ENCODE peak calls at places on chromosomes 7 and 10, in ten cellular contexts. W, F, P, Q, T, Z, E, A, Y and B are unnamed samples.

GRCh38 chr7:75889826-75890225 is 11.0 kb downstream of the RHBDD2 start:
- DNase-seq in W (no peak), F (no peak), P (no peak), Q (no peak), T (no peak), Z (no peak), E (no peak), A (no peak), Y (no peak), B (no peak)

GRCh38 chr7:158256091-158256816 is 331.4 kb downstream of the PTPRN2 start:
- DNase-seq in W (no peak), F (no peak), P (no peak), Q (no peak), T (no peak), Z (no peak), E (no peak), A (no peak), Y (no peak), B (no peak)

GRCh38 chr7:123208793-123209192 is 9.0 kb upstream of the SLC13A1 start:
- DNase-seq in W (no peak), F (no peak), P (no peak), Q (no peak), T (no peak), Z (no peak), E (no peak), A (no peak), Y (no peak), B (peak)

GRCh38 chr10:5466451-5466996 is 32.8 kb downstream of the CALML5 start:
- DNase-seq in W (peak), F (no peak), P (peak), Q (no peak), T (no peak), Z (no peak), E (no peak), A (peak), Y (peak), B (peak)

GRCh38 chr7:82179311-82179710 is 264.3 kb downstream of the CACNA2D1 start:
- DNase-seq in W (no peak), F (no peak), P (no peak), Q (no peak), T (no peak), Z (no peak), E (no peak), A (no peak), Y (peak), B (no peak)

GRCh38 chr10:13614530-13615332 is 28.0 kb downstream of the PRPF18 start:
- DNase-seq in W (no peak), F (no peak), P (no peak), Q (no peak), T (no peak), Z (no peak), E (peak), A (no peak), Y (no peak), B (peak)

GRCh38 chr7:16657656-16658279 is 11.8 kb downstream of the BZW2 start:
- DNase-seq in W (no peak), F (no peak), P (peak), Q (no peak), T (no peak), Z (no peak), E (peak), A (no peak), Y (no peak), B (peak)

GRCh38 chr10:27713906-27714305 is 31.7 kb downstream of the MKX start:
- DNase-seq in W (no peak), F (no peak), P (no peak), Q (no peak), T (no peak), Z (no peak), E (no peak), A (no peak), Y (no peak), B (peak)

GRCh38 chr10:63137306-63137705 is 4.2 kb downstream of the NRBF2 start:
- DNase-seq in W (no peak), F (no peak), P (no peak), Q (peak), T (no peak), Z (no peak), E (no peak), A (no peak), Y (no peak), B (no peak)

GRCh38 chr7:5532520-5533335 is 109.1 kb upstream of the TNRC18 start:
- DNase-seq in W (no peak), F (no peak), P (no peak), Q (peak), T (no peak), Z (peak), E (no peak), A (no peak), Y (no peak), B (peak)

GRCh38 chr7:112868609-112869008 is 78.4 kb upstream of the TMEM168 start:
- DNase-seq in W (no peak), F (no peak), P (no peak), Q (no peak), T (no peak), Z (no peak), E (no peak), A (no peak), Y (no peak), B (no peak)

GRCh38 chr7:77866791-77867190 is 68.2 kb downstream of the PHTF2 start:
- DNase-seq in W (no peak), F (no peak), P (peak), Q (peak), T (no peak), Z (no peak), E (no peak), A (no peak), Y (no peak), B (no peak)

GRCh38 chr7:50974240-50974639 is 191.5 kb upstream of the GRB10 start:
- DNase-seq in W (no peak), F (no peak), P (no peak), Q (no peak), T (no peak), Z (no peak), E (no peak), A (no peak), Y (no peak), B (no peak)

GRCh38 chr7:155437836-155438235 is 20.1 kb upstream of the EN2 start:
- DNase-seq in W (no peak), F (no peak), P (no peak), Q (no peak), T (no peak), Z (no peak), E (no peak), A (no peak), Y (no peak), B (no peak)

GRCh38 chr10:124173298-124173900 is 80.0 kb upstream of the CHST15 start:
- DNase-seq in W (no peak), F (no peak), P (no peak), Q (no peak), T (no peak), Z (no peak), E (no peak), A (no peak), Y (no peak), B (no peak)

GRCh38 chr10:104324931-104325330 is 13.3 kb downstream of the ITPRIP start:
- DNase-seq in W (no peak), F (no peak), P (no peak), Q (no peak), T (no peak), Z (no peak), E (no peak), A (no peak), Y (no peak), B (no peak)

GRCh38 chr7:45446195-45446944 is 127.8 kb upstream of the ADCY1 start:
- DNase-seq in W (no peak), F (no peak), P (no peak), Q (no peak), T (no peak), Z (no peak), E (no peak), A (no peak), Y (no peak), B (no peak)

GRCh38 chr10:21720090-21720489 is 186.1 kb downstream of the MLLT10 start:
- DNase-seq in W (no peak), F (no peak), P (no peak), Q (no peak), T (no peak), Z (no peak), E (no peak), A (no peak), Y (no peak), B (peak)

GRCh38 chr7:50544992-50545391 is 20.2 kb downstream of the DDC start:
- DNase-seq in W (no peak), F (no peak), P (no peak), Q (no peak), T (no peak), Z (no peak), E (no peak), A (peak), Y (no peak), B (no peak)

GRCh38 chr10:52883996-52884871 is 111.7 kb upstream of the MBL2 start:
- DNase-seq in W (no peak), F (peak), P (peak), Q (peak), T (no peak), Z (no peak), E (peak), A (no peak), Y (peak), B (peak)

GRCh38 chr10:47339759-47340612 is 8.2 kb upstream of the RBP3 start:
- DNase-seq in W (no peak), F (no peak), P (no peak), Q (no peak), T (no peak), Z (no peak), E (no peak), A (no peak), Y (no peak), B (no peak)

GRCh38 chr7:42144253-42145002 is 92.6 kb downstream of the GLI3 start:
- DNase-seq in W (no peak), F (no peak), P (no peak), Q (no peak), T (no peak), Z (no peak), E (no peak), A (no peak), Y (no peak), B (no peak)

GRCh38 chr7:140640727-140641531 is at the start of gene DENND2A:
- DNase-seq in W (peak), F (peak), P (no peak), Q (no peak), T (no peak), Z (peak), E (peak), A (peak), Y (no peak), B (peak)

GRCh38 chr10:1291178-1292090 is 235.2 kb downstream of the WDR37 start:
- DNase-seq in W (no peak), F (no peak), P (no peak), Q (no peak), T (no peak), Z (no peak), E (no peak), A (no peak), Y (no peak), B (no peak)

GRCh38 chr7:99201027-99201426 is 6.9 kb downstream of the KPNA7 start:
- DNase-seq in W (no peak), F (no peak), P (peak), Q (no peak), T (no peak), Z (no peak), E (no peak), A (no peak), Y (no peak), B (no peak)

GRCh38 chr10:86290933-86291615 is 75.5 kb downstream of the GRID1 start:
- DNase-seq in W (no peak), F (no peak), P (no peak), Q (no peak), T (no peak), Z (no peak), E (no peak), A (no peak), Y (no peak), B (no peak)

GRCh38 chr10:77879710-77880109 is 46.8 kb downstream of the DLG5 start:
- DNase-seq in W (no peak), F (no peak), P (no peak), Q (no peak), T (no peak), Z (no peak), E (no peak), A (no peak), Y (no peak), B (no peak)

GRCh38 chr10:91034494-91035157 is 113.7 kb upstream of the ANKRD1 start:
- DNase-seq in W (no peak), F (no peak), P (peak), Q (no peak), T (no peak), Z (no peak), E (no peak), A (no peak), Y (peak), B (peak)

GRCh38 chr10:69953851-69954250 is 98.8 kb upstream of the MACROH2A2 start:
- DNase-seq in W (no peak), F (no peak), P (no peak), Q (no peak), T (no peak), Z (no peak), E (no peak), A (no peak), Y (no peak), B (no peak)

GRCh38 chr10:114389429-114389828 is 14.9 kb downstream of the AFAP1L2 start:
- DNase-seq in W (no peak), F (no peak), P (no peak), Q (no peak), T (no peak), Z (no peak), E (no peak), A (no peak), Y (no peak), B (no peak)

GRCh38 chr7:45663965-45664623 is 89.9 kb downstream of the ADCY1 start:
- DNase-seq in W (no peak), F (no peak), P (no peak), Q (no peak), T (no peak), Z (no peak), E (no peak), A (no peak), Y (no peak), B (no peak)

GRCh38 chr10:113052076-113052830 is 102.2 kb downstream of the TCF7L2 start:
- DNase-seq in W (no peak), F (no peak), P (no peak), Q (peak), T (no peak), Z (no peak), E (no peak), A (no peak), Y (no peak), B (no peak)

GRCh38 chr7:138981332-138982203 is at the start of gene KIAA1549:
- DNase-seq in W (peak), F (peak), P (peak), Q (peak), T (peak), Z (peak), E (no peak), A (peak), Y (no peak), B (peak)

GRCh38 chr10:48343871-48344598 is 37.6 kb downstream of the MAPK8 start:
- DNase-seq in W (no peak), F (no peak), P (no peak), Q (no peak), T (no peak), Z (no peak), E (no peak), A (no peak), Y (no peak), B (no peak)

GRCh38 chr7:128906766-128907559 is 3.5 kb downstream of the KCP start:
- DNase-seq in W (no peak), F (no peak), P (no peak), Q (no peak), T (no peak), Z (no peak), E (no peak), A (no peak), Y (no peak), B (no peak)

GRCh38 chr7:30920584-30921539 is 9.2 kb downstream of the AQP1 start:
- DNase-seq in W (peak), F (no peak), P (no peak), Q (no peak), T (no peak), Z (no peak), E (no peak), A (no peak), Y (no peak), B (no peak)

GRCh38 chr10:7576340-7576739 is 90.4 kb downstream of the ITIH5 start:
- DNase-seq in W (no peak), F (no peak), P (no peak), Q (no peak), T (no peak), Z (no peak), E (no peak), A (no peak), Y (no peak), B (no peak)

GRCh38 chr7:13279854-13280435 is 592.5 kb downstream of the ARL4A start:
- DNase-seq in W (no peak), F (no peak), P (no peak), Q (peak), T (no peak), Z (no peak), E (no peak), A (peak), Y (peak), B (peak)

GRCh38 chr10:124282326-124282725 is 136.4 kb downstream of the OAT start:
- DNase-seq in W (no peak), F (no peak), P (no peak), Q (no peak), T (no peak), Z (no peak), E (no peak), A (no peak), Y (no peak), B (no peak)

GRCh38 chr7:46220066-46220630 is 299.1 kb upstream of the IGFBP3 start:
- DNase-seq in W (no peak), F (no peak), P (no peak), Q (no peak), T (no peak), Z (no peak), E (no peak), A (no peak), Y (no peak), B (no peak)